ENCODE peak calls at places on chromosomes 12 and 14, in nine cellular contexts. B, T, Y, P, V, L, M, U and O are unnamed samples.

GRCh38 chr12:57632369-57632897 is 568 bp downstream of the B4GALNT1 start:
- DNase-seq in B (no peak), T (no peak), Y (no peak), P (no peak), V (peak; percentile 25), L (no peak), M (no peak), U (no peak), O (peak; percentile 49)

GRCh38 chr14:77325746-77326094 is 4.9 kb downstream of the GSTZ1 start:
- DNase-seq in B (no peak), T (no peak), Y (no peak), P (no peak), V (no peak), L (no peak), M (no peak), U (peak; percentile 39), O (no peak)

GRCh38 chr12:107775093-107775721 is 703 bp downstream of the ASCL4 start:
- DNase-seq in B (peak; percentile 68), T (no peak), Y (peak; percentile 62), P (no peak), V (no peak), L (no peak), M (no peak), U (no peak), O (no peak)

GRCh38 chr14:104289485-104289884 is 151.1 kb downstream of the KIF26A start:
- DNase-seq in B (no peak), T (peak; percentile 5), Y (no peak), P (no peak), V (peak; percentile 19), L (no peak), M (no peak), U (no peak), O (no peak)

GRCh38 chr12:24913953-24914352 is 34.9 kb downstream of the BCAT1 start:
- DNase-seq in B (no peak), T (no peak), Y (no peak), P (no peak), V (no peak), L (no peak), M (no peak), U (no peak), O (no peak)

GRCh38 chr14:103625361-103626095 is 3.5 kb upstream of the KLC1 start:
- DNase-seq in B (no peak), T (no peak), Y (no peak), P (no peak), V (no peak), L (no peak), M (no peak), U (no peak), O (no peak)

GRCh38 chr12:24537241-24537860 is 411.6 kb downstream of the BCAT1 start:
- DNase-seq in B (peak; percentile 34), T (no peak), Y (no peak), P (no peak), V (no peak), L (no peak), M (no peak), U (no peak), O (no peak)

GRCh38 chr14:58898655-58899316 is 261.0 kb downstream of the DACT1 start:
- DNase-seq in B (no peak), T (no peak), Y (no peak), P (no peak), V (peak; percentile 98), L (no peak), M (peak; percentile 97), U (no peak), O (no peak)

GRCh38 chr12:62694632-62695031 is 228.0 kb downstream of the MON2 start:
- DNase-seq in B (no peak), T (no peak), Y (no peak), P (no peak), V (no peak), L (no peak), M (no peak), U (no peak), O (no peak)

GRCh38 chr12:62693291-62694040 is 226.8 kb downstream of the MON2 start:
- DNase-seq in B (peak; percentile 36), T (peak; percentile 38), Y (no peak), P (peak; percentile 32), V (no peak), L (no peak), M (peak; percentile 49), U (no peak), O (peak; percentile 51)

GRCh38 chr12:62689042-62689839 is 222.6 kb downstream of the MON2 start:
- DNase-seq in B (no peak), T (no peak), Y (no peak), P (no peak), V (peak; percentile 20), L (no peak), M (peak; percentile 69), U (no peak), O (no peak)

GRCh38 chr12:62692884-62693283 is 226.3 kb downstream of the MON2 start:
- DNase-seq in B (no peak), T (no peak), Y (no peak), P (no peak), V (no peak), L (no peak), M (peak; percentile 88), U (no peak), O (no peak)

DNA sequence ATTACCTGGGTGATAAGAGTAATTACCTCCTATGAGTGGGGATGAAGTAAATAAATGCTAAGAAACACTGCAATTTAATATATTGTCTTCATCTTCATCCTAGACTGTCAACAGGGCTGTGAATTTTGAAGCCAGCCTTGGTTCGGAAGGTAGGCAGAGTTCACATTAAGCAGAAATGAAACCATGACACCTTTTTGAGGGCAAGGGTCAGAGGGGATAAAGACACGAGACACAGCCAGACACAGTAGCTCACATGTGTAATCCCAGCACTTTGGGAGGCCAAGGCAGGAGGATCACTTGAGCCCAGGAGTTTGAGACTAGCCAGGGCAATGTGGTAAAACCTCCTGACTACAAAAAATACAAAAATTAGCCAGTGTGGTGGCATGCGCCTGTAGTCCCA is 224.7 kb downstream of the MON2 start:
- DNase-seq in B (no peak), T (no peak), Y (no peak), P (no peak), V (no peak), L (no peak), M (no peak), U (no peak), O (no peak)
- H3K4me1 ChIP-seq in B (peaks cover 15% of the 10 kb centered on the region), T (no peaks in the 10 kb centered on the region), Y (no peaks in the 10 kb centered on the region), P (no peaks in the 10 kb centered on the region), V (no peaks in the 10 kb centered on the region), L (no peaks in the 10 kb centered on the region), M (peaks cover 20% of the 10 kb centered on the region), U (no peaks in the 10 kb centered on the region), O (peaks cover 8% of the 10 kb centered on the region)

GRCh38 chr12:114447799-114448617 is 42.1 kb upstream of the TBX5 start:
- DNase-seq in B (no peak), T (no peak), Y (no peak), P (no peak), V (no peak), L (no peak), M (no peak), U (no peak), O (no peak)

GRCh38 chr12:114450511-114451300 is 44.8 kb upstream of the TBX5 start:
- DNase-seq in B (no peak), T (no peak), Y (no peak), P (no peak), V (no peak), L (no peak), M (no peak), U (no peak), O (no peak)

GRCh38 chr12:114448618-114448933 is 42.6 kb upstream of the TBX5 start:
- DNase-seq in B (peak; percentile 86), T (no peak), Y (no peak), P (no peak), V (no peak), L (no peak), M (no peak), U (no peak), O (no peak)

GRCh38 chr12:114450019-114450418 is 44.1 kb upstream of the TBX5 start:
- DNase-seq in B (no peak), T (no peak), Y (no peak), P (no peak), V (no peak), L (no peak), M (no peak), U (no peak), O (no peak)

GRCh38 chr12:114451657-114452056 is 45.7 kb upstream of the TBX5 start:
- DNase-seq in B (no peak), T (no peak), Y (no peak), P (no peak), V (no peak), L (no peak), M (no peak), U (no peak), O (no peak)
- H3K27me3 ChIP-seq in B (peaks cover 89% of the 10 kb centered on the region), T (peaks cover 89% of the 10 kb centered on the region), Y (peaks cover 62% of the 10 kb centered on the region), P (peaks cover 33% of the 10 kb centered on the region), V (peaks cover 91% of the 10 kb centered on the region), L (peaks cover 3% of the 10 kb centered on the region), M (peaks cover 46% of the 10 kb centered on the region), U (peaks cover 8% of the 10 kb centered on the region), O (peaks cover 2% of the 10 kb centered on the region)

GRCh38 chr12:48199784-48200198 is 3.3 kb downstream of the OR10AD1 start:
- DNase-seq in B (no peak), T (no peak), Y (no peak), P (peak; percentile 30), V (peak; percentile 11), L (no peak), M (peak; percentile 68), U (no peak), O (no peak)

GRCh38 chr12:48202766-48203165 is 326 bp downstream of the OR10AD1 start:
- DNase-seq in B (no peak), T (no peak), Y (no peak), P (no peak), V (no peak), L (no peak), M (no peak), U (no peak), O (no peak)

GRCh38 chr12:48201516-48201915 is 1.6 kb downstream of the OR10AD1 start:
- DNase-seq in B (no peak), T (no peak), Y (no peak), P (no peak), V (no peak), L (no peak), M (no peak), U (no peak), O (no peak)

GRCh38 chr12:48201091-48201490 is 2.0 kb downstream of the OR10AD1 start:
- DNase-seq in B (no peak), T (no peak), Y (no peak), P (no peak), V (no peak), L (no peak), M (no peak), U (no peak), O (no peak)

DNA sequence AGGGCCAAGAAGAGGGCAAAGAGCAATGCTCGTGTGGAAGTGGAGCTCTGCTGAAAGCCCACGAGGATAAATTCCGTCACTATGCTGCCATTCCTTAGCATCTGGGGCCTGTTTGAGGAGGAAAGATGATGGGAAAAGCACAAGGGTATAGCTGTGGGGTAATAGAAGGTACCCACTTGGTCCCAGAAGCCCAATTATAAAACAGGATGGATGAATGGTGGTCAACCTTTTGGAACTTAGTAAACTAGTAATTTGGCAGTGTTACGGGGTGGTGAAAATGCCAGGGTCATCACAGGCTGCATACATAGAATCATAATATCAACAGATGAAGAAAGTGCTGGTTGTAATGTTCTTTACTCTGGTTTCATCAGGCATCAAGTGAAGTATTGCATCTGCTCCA is at the start of gene OR10AD1:
- DNase-seq in B (no peak), T (no peak), Y (no peak), P (no peak), V (no peak), L (no peak), M (no peak), U (no peak), O (no peak)
- H3K4me1 ChIP-seq in B (no peaks in the 10 kb centered on the region), T (peaks cover 29% of the 10 kb centered on the region), Y (no peaks in the 10 kb centered on the region), P (peaks cover 10% of the 10 kb centered on the region), V (no peaks in the 10 kb centered on the region), L (no peaks in the 10 kb centered on the region), M (peaks cover 6% of the 10 kb centered on the region), U (no peaks in the 10 kb centered on the region), O (peaks cover 3% of the 10 kb centered on the region)

GRCh38 chr14:101243587-101244338 is 317.5 kb upstream of the DIO3 start:
- DNase-seq in B (no peak), T (no peak), Y (no peak), P (no peak), V (no peak), L (no peak), M (no peak), U (no peak), O (peak; percentile 33)

GRCh38 chr14:101239065-101239464 is 322.2 kb upstream of the DIO3 start:
- DNase-seq in B (no peak), T (no peak), Y (no peak), P (no peak), V (no peak), L (no peak), M (no peak), U (peak; percentile 54), O (peak; percentile 47)

GRCh38 chr14:101242442-101243385 is 318.6 kb upstream of the DIO3 start:
- DNase-seq in B (no peak), T (no peak), Y (no peak), P (no peak), V (no peak), L (no peak), M (no peak), U (no peak), O (peak; percentile 57)

GRCh38 chr14:101241147-101241546 is 320.1 kb upstream of the DIO3 start:
- DNase-seq in B (no peak), T (no peak), Y (no peak), P (no peak), V (no peak), L (no peak), M (no peak), U (no peak), O (no peak)

GRCh38 chr14:101241807-101242278 is 319.5 kb upstream of the DIO3 start:
- DNase-seq in B (no peak), T (no peak), Y (no peak), P (no peak), V (peak; percentile 66), L (no peak), M (no peak), U (no peak), O (no peak)
- H3K27me3 ChIP-seq in B (no peaks in the 10 kb centered on the region), T (peaks cover 56% of the 10 kb centered on the region), Y (no peaks in the 10 kb centered on the region), P (no peaks in the 10 kb centered on the region), V (no peaks in the 10 kb centered on the region), L (no peaks in the 10 kb centered on the region), M (peaks cover 28% of the 10 kb centered on the region), U (peaks cover 3% of the 10 kb centered on the region), O (no peaks in the 10 kb centered on the region)